ENCODE peak calls at places on chromosome 12, in six cellular contexts. P is skeletal muscle cell, R is left cardiac atrium, C is hippocampal formation, Q is HCEC 1CT, V is heart left ventricle. N is an unnamed sample.

GRCh38 chr12:80412343-80412953 is 31.6 kb upstream of the PTPRQ start:
- DNase-seq in C (peak), V (no peak), R (no peak), P (peak), Q (peak), N (no peak)

GRCh38 chr12:108312885-108313203 is 26.3 kb downstream of the CMKLR1 start:
- DNase-seq in P (no peak), Q (no peak), R (peak), V (peak), C (no peak), N (no peak)

GRCh38 chr12:104695453-104696148 is 238.9 kb downstream of the CHST11 start:
- DNase-seq in P (peak), Q (no peak), R (no peak), V (no peak), C (no peak), N (no peak)

GRCh38 chr12:122994140-122994675 is 13.7 kb downstream of the ARL6IP4 start:
- DNase-seq in Q (no peak), P (no peak), V (no peak), C (no peak), R (no peak), N (no peak)

GRCh38 chr12:27964123-27964522 is 8.4 kb downstream of the PTHLH start:
- DNase-seq in P (no peak), C (no peak), V (no peak), R (no peak), Q (no peak), N (no peak)

GRCh38 chr12:121050725-121051124 is 11.7 kb upstream of the OASL start:
- DNase-seq in Q (no peak), V (no peak), C (no peak), R (no peak), P (no peak), N (no peak)

GRCh38 chr12:93229494-93230310 is 148.0 kb upstream of the NUDT4 start:
- DNase-seq in V (no peak), R (no peak), C (no peak), P (peak), Q (peak), N (no peak)

GRCh38 chr12:14952295-14952995 is 9.0 kb downstream of the ARHGDIB start:
- DNase-seq in Q (peak), R (no peak), V (no peak), C (no peak), P (peak), N (no peak)

GRCh38 chr12:2332266-2332665 is 279.5 kb downstream of the CACNA1C start:
- DNase-seq in P (no peak), R (no peak), C (no peak), V (no peak), Q (peak), N (no peak)

GRCh38 chr12:52004042-52004648 is 2.6 kb upstream of the TAMALIN start:
- DNase-seq in Q (peak), C (peak), P (no peak), R (peak), V (peak), N (no peak)

GRCh38 chr12:24709201-24709600 is 239.7 kb downstream of the BCAT1 start:
- DNase-seq in R (no peak), V (no peak), Q (peak), C (no peak), P (no peak), N (no peak)

GRCh38 chr12:90514325-90514724 is 440.7 kb downstream of the CCER1 start:
- DNase-seq in C (no peak), Q (peak), R (no peak), V (no peak), P (peak), N (no peak)

GRCh38 chr12:7460375-7461259 is 16.7 kb upstream of the CD163L1 start:
- DNase-seq in C (peak), V (no peak), P (no peak), R (no peak), Q (peak), N (peak)

GRCh38 chr12:115507951-115508722 is 769.4 kb downstream of the MED13L start:
- DNase-seq in R (peak), C (peak), V (peak), P (no peak), Q (no peak), N (no peak)

GRCh38 chr12:64404470-64405446 is 566 bp downstream of the XPOT start:
- DNase-seq in C (no peak), Q (peak), R (peak), P (peak), V (peak), N (no peak)

GRCh38 chr12:88643685-88644084 is 63.4 kb upstream of the KITLG start:
- DNase-seq in Q (peak), V (no peak), C (no peak), P (no peak), R (no peak), N (no peak)

GRCh38 chr12:1531654-1532366 is 62.6 kb downstream of the FBXL14 start:
- DNase-seq in P (no peak), C (no peak), R (no peak), V (no peak), Q (no peak), N (no peak)

GRCh38 chr12:131112016-131112415 is 158.3 kb downstream of the ADGRD1 start:
- DNase-seq in R (no peak), Q (no peak), C (no peak), P (no peak), V (no peak), N (no peak)

N was measured in D721Med.